ENCODE peak calls at places on chromosomes 16 and 17, in seven cellular contexts. F, I, H, Q, Y, X and S are unnamed samples.

GRCh38 chr17:49993423-49994037 is 1.5 kb downstream of the DLX3 start:
- DNase-seq in F (no peak), I (no peak), H (peak; percentile 7), Q (no peak), Y (no peak), X (peak; percentile 31), S (no peak)

GRCh38 chr17:80034977-80035686 is 540 bp downstream of the TBC1D16 start:
- DNase-seq in F (no peak), I (peak; percentile 44), H (peak; percentile 39), Q (peak; percentile 35), Y (no peak), X (peak; percentile 37), S (no peak)

GRCh38 chr17:2087597-2088211 is 32.8 kb downstream of the HIC1 start:
- DNase-seq in F (no peak), I (no peak), H (peak; percentile 40), Q (no peak), Y (peak; percentile 71), X (peak; percentile 67), S (peak; percentile 94)

GRCh38 chr17:42744283-42744805 is 496 bp downstream of the EZH1 start:
- DNase-seq in F (no peak), I (peak; percentile 62), H (peak; percentile 44), Q (peak; percentile 42), Y (peak; percentile 76), X (peak; percentile 84), S (peak; percentile 75)

GRCh38 chr16:15782573-15783365 is 74.1 kb downstream of the MYH11 start:
- DNase-seq in F (no peak), I (no peak), H (no peak), Q (no peak), Y (no peak), X (no peak), S (no peak)

GRCh38 chr17:694239-694638 is 20.4 kb downstream of the VPS53 start:
- DNase-seq in F (no peak), I (no peak), H (peak; percentile 92), Q (no peak), Y (no peak), X (no peak), S (no peak)

GRCh38 chr17:58247511-58248363 is 9.4 kb downstream of the LPO start:
- DNase-seq in F (no peak), I (no peak), H (no peak), Q (no peak), Y (no peak), X (no peak), S (no peak)

GRCh38 chr17:79201119-79201518 is 126.5 kb downstream of the ENGASE start:
- DNase-seq in F (no peak), I (no peak), H (no peak), Q (no peak), Y (no peak), X (no peak), S (no peak)

GRCh38 chr17:41329279-41329925 is 13.9 kb upstream of the KRTAP17-1 start:
- DNase-seq in F (no peak), I (peak; percentile 32), H (peak; percentile 47), Q (no peak), Y (peak; percentile 52), X (peak; percentile 45), S (no peak)

GRCh38 chr17:2710804-2711607 is 558 bp downstream of the CLUH start:
- DNase-seq in F (no peak), I (peak; percentile 73), H (no peak), Q (no peak), Y (peak; percentile 69), X (peak; percentile 50), S (no peak)

GRCh38 chr16:79537584-79537983 is 63.0 kb downstream of the MAF start:
- DNase-seq in F (no peak), I (no peak), H (no peak), Q (no peak), Y (no peak), X (no peak), S (no peak)

GRCh38 chr17:28481081-28481571 is 7.7 kb downstream of the SLC13A2 start:
- DNase-seq in F (no peak), I (no peak), H (no peak), Q (no peak), Y (no peak), X (no peak), S (no peak)

GRCh38 chr16:48498761-48499600 is 111.0 kb downstream of the N4BP1 start:
- DNase-seq in F (no peak), I (peak; percentile 51), H (peak; percentile 96), Q (no peak), Y (peak; percentile 84), X (peak; percentile 77), S (no peak)

GRCh38 chr17:59347975-59348391 is 16.5 kb downstream of the YPEL2 start:
- DNase-seq in F (peak; percentile 94), I (no peak), H (no peak), Q (no peak), Y (no peak), X (no peak), S (no peak)

GRCh38 chr17:77571141-77571540 is 387.4 kb upstream of the TNRC6C start:
- DNase-seq in F (peak; percentile 25), I (no peak), H (no peak), Q (no peak), Y (no peak), X (no peak), S (no peak)

GRCh38 chr17:77571562-77571981 is 386.9 kb upstream of the TNRC6C start:
- DNase-seq in F (peak; percentile 15), I (no peak), H (peak; percentile 31), Q (no peak), Y (no peak), X (no peak), S (no peak)

GRCh38 chr17:77570565-77570898 is 388.0 kb upstream of the TNRC6C start:
- DNase-seq in F (peak; percentile 82), I (no peak), H (no peak), Q (no peak), Y (no peak), X (no peak), S (no peak)

GRCh38 chr17:77572851-77573250 is 385.7 kb upstream of the TNRC6C start:
- DNase-seq in F (peak; percentile 62), I (no peak), H (no peak), Q (no peak), Y (no peak), X (no peak), S (no peak)

GRCh38 chr17:77572065-77572601 is 386.4 kb upstream of the TNRC6C start:
- DNase-seq in F (peak; percentile 72), I (no peak), H (no peak), Q (no peak), Y (no peak), X (no peak), S (no peak)
- TF ChIP-seq CTCF in F (no peak), I (no peak), H (no peak), Q (no peak), Y (no peak), X (no peak), S (no peak)

GRCh38 chr17:51528116-51528515 is 267.8 kb downstream of the UTP18 start:
- DNase-seq in F (no peak), I (no peak), H (no peak), Q (no peak), Y (no peak), X (no peak), S (no peak)
- TF ChIP-seq CTCF in F (no peak), I (no peak), H (no peak), Q (no peak), Y (no peak), X (no peak), S (no peak)

DNA sequence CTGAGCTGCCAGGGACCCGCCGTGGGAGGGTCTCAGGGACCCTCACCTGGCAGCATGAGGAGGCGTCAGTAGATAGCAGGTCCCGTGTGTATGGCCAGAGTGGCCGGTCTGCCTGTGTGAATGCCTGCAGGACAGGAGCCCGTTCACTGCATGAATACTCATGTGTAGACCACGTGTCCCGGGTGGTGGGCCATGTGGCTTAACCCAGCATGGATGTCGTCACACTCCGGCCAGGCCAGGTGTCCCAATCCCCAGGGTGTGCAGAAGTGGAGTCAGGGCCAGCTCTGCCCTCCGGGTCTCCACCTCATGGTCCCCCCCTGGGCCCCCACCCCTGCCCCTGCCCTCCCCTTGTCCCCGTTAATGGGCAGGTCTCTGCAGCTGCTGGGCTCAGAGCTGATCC is 53.7 kb downstream of the BAHCC1 start:
- DNase-seq in F (no peak), I (no peak), H (no peak), Q (no peak), Y (no peak), X (no peak), S (no peak)
- TF ChIP-seq CTCF in F (no peak), I (no peak), H (no peak), Q (no peak), Y (no peak), X (no peak), S (no peak)

GRCh38 chr17:76968707-76969597 is 100.7 kb downstream of the MGAT5B start:
- DNase-seq in F (no peak), I (peak; percentile 27), H (no peak), Q (peak; percentile 34), Y (no peak), X (no peak), S (no peak)
- TF ChIP-seq CTCF in F (no peak), I (no peak), H (no peak), Q (no peak), Y (no peak), X (no peak), S (no peak)

GRCh38 chr17:75844530-75845057 is 390 bp upstream of the UNC13D start:
- DNase-seq in F (no peak), I (peak; percentile 86), H (no peak), Q (no peak), Y (no peak), X (peak; percentile 80), S (no peak)

GRCh38 chr17:75845058-75845711 is 981 bp upstream of the UNC13D start:
- DNase-seq in F (peak; percentile 94), I (peak; percentile 97), H (peak; percentile 60), Q (peak; percentile 44), Y (peak; percentile 93), X (peak; percentile 99), S (peak; percentile 94)

GRCh38 chr17:75842411-75842810 is 1.8 kb downstream of the UNC13D start:
- DNase-seq in F (peak; percentile 93), I (no peak), H (no peak), Q (no peak), Y (no peak), X (no peak), S (no peak)

GRCh38 chr17:75843577-75844529 is at the start of gene UNC13D:
- DNase-seq in F (no peak), I (peak; percentile 53), H (no peak), Q (peak; percentile 47), Y (no peak), X (peak; percentile 59), S (peak; percentile 74)

GRCh38 chr17:75842963-75843576 is 1.1 kb downstream of the UNC13D start:
- DNase-seq in F (no peak), I (no peak), H (no peak), Q (no peak), Y (no peak), X (no peak), S (no peak)
- TF ChIP-seq CTCF in F (no peak), I (no peak), H (no peak), Q (peak; percentile 43), Y (no peak), X (no peak), S (peak; percentile 25)

GRCh38 chr17:55845385-55845784 is 94.5 kb downstream of the PCTP start:
- DNase-seq in F (no peak), I (peak; percentile 38), H (peak; percentile 42), Q (no peak), Y (peak; percentile 70), X (peak; percentile 30), S (no peak)
- TF ChIP-seq CTCF in F (peak; percentile 84), I (no peak), H (peak; percentile 53), Q (no peak), Y (peak; percentile 47), X (no peak), S (peak; percentile 23)